ENCODE peak calls at places on chromosome 4, in seven cellular contexts. One of them, this sample, is unnamed.

GRCh38 chr4:177108708-177109107 is 201.0 kb upstream of the NEIL3 start:
- ATAC-seq in right cardiac atrium: no peak
- ATAC-seq in A549: no peak
- ATAC-seq in pancreas: peak
- ATAC-seq in body of pancreas: no peak
- ATAC-seq in HCT116: peak
- ATAC-seq in thoracic aorta: no peak
- ATAC-seq in this sample: no peak

GRCh38 chr4:7421356-7422097 is 13.2 kb downstream of the PSAPL1 start:
- ATAC-seq in right cardiac atrium: no peak
- ATAC-seq in A549: no peak
- ATAC-seq in pancreas: no peak
- ATAC-seq in body of pancreas: no peak
- ATAC-seq in HCT116: no peak
- ATAC-seq in thoracic aorta: no peak
- ATAC-seq in this sample: no peak

GRCh38 chr4:138192113-138192512 is 50.0 kb downstream of the SLC7A11 start:
- ATAC-seq in right cardiac atrium: no peak
- ATAC-seq in A549: peak
- ATAC-seq in pancreas: no peak
- ATAC-seq in body of pancreas: no peak
- ATAC-seq in HCT116: peak
- ATAC-seq in thoracic aorta: no peak
- ATAC-seq in this sample: no peak

GRCh38 chr4:37670249-37670648 is 15.9 kb downstream of the RELL1 start:
- ATAC-seq in right cardiac atrium: no peak
- ATAC-seq in A549: no peak
- ATAC-seq in pancreas: no peak
- ATAC-seq in body of pancreas: no peak
- ATAC-seq in HCT116: no peak
- ATAC-seq in thoracic aorta: no peak
- ATAC-seq in this sample: no peak

GRCh38 chr4:6962211-6963041 is 52.8 kb downstream of the TBC1D14 start:
- ATAC-seq in right cardiac atrium: peak
- ATAC-seq in A549: peak
- ATAC-seq in pancreas: peak
- ATAC-seq in body of pancreas: peak
- ATAC-seq in HCT116: no peak
- ATAC-seq in thoracic aorta: no peak
- ATAC-seq in this sample: no peak

GRCh38 chr4:160316036-160316435 is 1213.2 kb downstream of the RAPGEF2 start:
- ATAC-seq in right cardiac atrium: no peak
- ATAC-seq in A549: no peak
- ATAC-seq in pancreas: no peak
- ATAC-seq in body of pancreas: no peak
- ATAC-seq in HCT116: no peak
- ATAC-seq in thoracic aorta: no peak
- ATAC-seq in this sample: no peak

GRCh38 chr4:80336582-80336981 is 1.1 kb downstream of the CFAP299 start:
- ATAC-seq in right cardiac atrium: peak
- ATAC-seq in A549: peak
- ATAC-seq in pancreas: peak
- ATAC-seq in body of pancreas: peak
- ATAC-seq in HCT116: peak
- ATAC-seq in thoracic aorta: no peak
- ATAC-seq in this sample: no peak

GRCh38 chr4:5734841-5735240 is 23.8 kb downstream of the EVC start:
- ATAC-seq in right cardiac atrium: peak
- ATAC-seq in A549: no peak
- ATAC-seq in pancreas: no peak
- ATAC-seq in body of pancreas: no peak
- ATAC-seq in HCT116: no peak
- ATAC-seq in thoracic aorta: no peak
- ATAC-seq in this sample: peak

GRCh38 chr4:73988096-73988495 is at the start of gene PPBP:
- ATAC-seq in right cardiac atrium: no peak
- ATAC-seq in A549: no peak
- ATAC-seq in pancreas: no peak
- ATAC-seq in body of pancreas: no peak
- ATAC-seq in HCT116: no peak
- ATAC-seq in thoracic aorta: no peak
- ATAC-seq in this sample: no peak

GRCh38 chr4:184374006-184374405 is 100.3 kb downstream of the IRF2 start:
- ATAC-seq in right cardiac atrium: no peak
- ATAC-seq in A549: no peak
- ATAC-seq in pancreas: no peak
- ATAC-seq in body of pancreas: no peak
- ATAC-seq in HCT116: no peak
- ATAC-seq in thoracic aorta: no peak
- ATAC-seq in this sample: no peak

GRCh38 chr4:165502919-165503907 is 124.4 kb downstream of the CPE start:
- ATAC-seq in right cardiac atrium: peak
- ATAC-seq in A549: peak
- ATAC-seq in pancreas: peak
- ATAC-seq in body of pancreas: peak
- ATAC-seq in HCT116: no peak
- ATAC-seq in thoracic aorta: no peak
- ATAC-seq in this sample: peak

GRCh38 chr4:128455480-128455879 is 167.9 kb upstream of the PGRMC2 start:
- ATAC-seq in right cardiac atrium: no peak
- ATAC-seq in A549: no peak
- ATAC-seq in pancreas: no peak
- ATAC-seq in body of pancreas: no peak
- ATAC-seq in HCT116: no peak
- ATAC-seq in thoracic aorta: no peak
- ATAC-seq in this sample: no peak

GRCh38 chr4:125433453-125433852 is 118.7 kb downstream of the FAT4 start:
- ATAC-seq in right cardiac atrium: peak
- ATAC-seq in A549: no peak
- ATAC-seq in pancreas: no peak
- ATAC-seq in body of pancreas: no peak
- ATAC-seq in HCT116: no peak
- ATAC-seq in thoracic aorta: no peak
- ATAC-seq in this sample: no peak

GRCh38 chr4:185346975-185347601 is 48.6 kb downstream of the LRP2BP start:
- ATAC-seq in right cardiac atrium: no peak
- ATAC-seq in A549: no peak
- ATAC-seq in pancreas: no peak
- ATAC-seq in body of pancreas: no peak
- ATAC-seq in HCT116: no peak
- ATAC-seq in thoracic aorta: no peak
- ATAC-seq in this sample: no peak

GRCh38 chr4:148103647-148104355 is 338.4 kb downstream of the NR3C2 start:
- ATAC-seq in right cardiac atrium: peak
- ATAC-seq in A549: no peak
- ATAC-seq in pancreas: no peak
- ATAC-seq in body of pancreas: no peak
- ATAC-seq in HCT116: no peak
- ATAC-seq in thoracic aorta: no peak
- ATAC-seq in this sample: no peak

GRCh38 chr4:72613959-72614358 is 44.9 kb upstream of the ADAMTS3 start:
- ATAC-seq in right cardiac atrium: no peak
- ATAC-seq in A549: no peak
- ATAC-seq in pancreas: no peak
- ATAC-seq in body of pancreas: no peak
- ATAC-seq in HCT116: no peak
- ATAC-seq in thoracic aorta: no peak
- ATAC-seq in this sample: no peak

GRCh38 chr4:73731968-73732610 is 8.3 kb upstream of the CXCL8 start:
- ATAC-seq in right cardiac atrium: no peak
- ATAC-seq in A549: no peak
- ATAC-seq in pancreas: peak
- ATAC-seq in body of pancreas: no peak
- ATAC-seq in HCT116: no peak
- ATAC-seq in thoracic aorta: no peak
- ATAC-seq in this sample: peak

GRCh38 chr4:86019906-86020305 is 339.9 kb downstream of the MAPK10 start:
- ATAC-seq in right cardiac atrium: no peak
- ATAC-seq in A549: no peak
- ATAC-seq in pancreas: no peak
- ATAC-seq in body of pancreas: no peak
- ATAC-seq in HCT116: no peak
- ATAC-seq in thoracic aorta: no peak
- ATAC-seq in this sample: no peak

GRCh38 chr4:153799708-153800074 is 10.8 kb upstream of the SFRP2 start:
- ATAC-seq in right cardiac atrium: no peak
- ATAC-seq in A549: no peak
- ATAC-seq in pancreas: peak
- ATAC-seq in body of pancreas: no peak
- ATAC-seq in HCT116: no peak
- ATAC-seq in thoracic aorta: no peak
- ATAC-seq in this sample: peak

GRCh38 chr4:153808175-153808574 is 19.3 kb upstream of the SFRP2 start:
- ATAC-seq in right cardiac atrium: no peak
- ATAC-seq in A549: no peak
- ATAC-seq in pancreas: no peak
- ATAC-seq in body of pancreas: no peak
- ATAC-seq in HCT116: no peak
- ATAC-seq in thoracic aorta: no peak
- ATAC-seq in this sample: no peak

GRCh38 chr4:153806073-153806472 is 17.2 kb upstream of the SFRP2 start:
- ATAC-seq in right cardiac atrium: no peak
- ATAC-seq in A549: no peak
- ATAC-seq in pancreas: no peak
- ATAC-seq in body of pancreas: no peak
- ATAC-seq in HCT116: no peak
- ATAC-seq in thoracic aorta: no peak
- ATAC-seq in this sample: no peak

GRCh38 chr4:153809307-153809706 is 20.4 kb upstream of the SFRP2 start:
- ATAC-seq in right cardiac atrium: no peak
- ATAC-seq in A549: no peak
- ATAC-seq in pancreas: no peak
- ATAC-seq in body of pancreas: no peak
- ATAC-seq in HCT116: no peak
- ATAC-seq in thoracic aorta: no peak
- ATAC-seq in this sample: no peak

DNA sequence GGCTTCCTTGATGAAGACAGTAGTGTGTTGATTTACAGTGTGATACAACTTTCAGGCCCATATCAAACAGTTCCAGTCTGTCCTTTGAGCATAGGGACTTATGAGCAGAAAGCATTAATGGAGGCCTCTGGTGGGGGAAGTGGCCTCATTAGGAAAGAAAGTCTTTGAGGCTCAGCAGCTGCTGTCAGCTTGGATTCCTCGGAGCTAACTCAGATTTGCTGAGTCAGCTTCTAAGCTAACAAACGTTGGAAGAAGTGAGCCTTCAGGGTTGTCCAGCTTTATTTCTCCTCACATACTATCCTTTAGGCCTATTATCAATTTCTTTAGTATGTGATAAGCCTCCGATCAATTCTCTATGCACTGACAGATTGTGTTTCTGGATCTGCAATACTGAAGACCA is 15.9 kb upstream of the SFRP2 start:
- ATAC-seq in right cardiac atrium: no peak
- ATAC-seq in A549: no peak
- ATAC-seq in pancreas: no peak
- ATAC-seq in body of pancreas: no peak
- ATAC-seq in HCT116: no peak
- ATAC-seq in thoracic aorta: no peak
- ATAC-seq in this sample: no peak
- H3K4me3 ChIP-seq in right cardiac atrium: no peak
- H3K4me3 ChIP-seq in A549: no peak
- H3K4me3 ChIP-seq in pancreas: no peak
- H3K4me3 ChIP-seq in body of pancreas: no peak
- H3K4me3 ChIP-seq in HCT116: no peak
- H3K4me3 ChIP-seq in thoracic aorta: no peak
- H3K4me3 ChIP-seq in this sample: no peak

GRCh38 chr4:101346312-101346561 is 1.1 kb downstream of the PPP3CA start:
- ATAC-seq in right cardiac atrium: peak
- ATAC-seq in A549: no peak
- ATAC-seq in pancreas: peak
- ATAC-seq in body of pancreas: no peak
- ATAC-seq in HCT116: no peak
- ATAC-seq in thoracic aorta: no peak
- ATAC-seq in this sample: no peak
- H3K4me3 ChIP-seq in right cardiac atrium: peak
- H3K4me3 ChIP-seq in A549: peak
- H3K4me3 ChIP-seq in pancreas: peak
- H3K4me3 ChIP-seq in body of pancreas: peak
- H3K4me3 ChIP-seq in HCT116: peak
- H3K4me3 ChIP-seq in thoracic aorta: peak
- H3K4me3 ChIP-seq in this sample: peak

DNA sequence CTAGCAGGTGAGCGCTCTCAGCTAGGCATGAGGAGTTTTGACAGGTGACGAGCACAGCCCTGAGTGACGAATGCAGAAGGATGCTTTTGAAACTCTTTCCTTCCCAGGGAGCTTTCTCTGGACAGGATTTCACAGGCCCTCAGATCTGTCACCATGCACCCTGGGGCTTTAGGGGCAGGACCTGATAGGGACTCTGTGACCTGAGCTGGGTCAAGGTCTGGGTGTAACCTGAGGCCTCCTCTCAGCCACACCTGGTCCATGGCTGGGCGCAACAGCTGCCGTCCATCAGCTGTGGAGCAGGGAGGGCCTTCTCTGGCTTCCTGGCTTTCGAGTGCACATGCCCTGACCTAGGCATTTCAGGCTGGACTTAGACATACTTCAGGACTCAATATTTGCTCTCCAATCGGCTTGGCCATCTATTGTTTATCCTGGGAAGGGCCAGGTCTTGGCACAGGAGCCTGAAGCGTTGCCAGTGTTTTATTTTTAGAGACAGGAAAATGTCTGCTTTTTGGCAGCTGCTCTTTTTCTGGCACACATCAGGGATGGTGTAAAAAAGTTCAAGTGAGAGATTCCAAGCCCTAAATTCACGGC is 56.4 kb downstream of the C4orf51 start:
- ATAC-seq in right cardiac atrium: peak
- ATAC-seq in A549: no peak
- ATAC-seq in pancreas: peak
- ATAC-seq in body of pancreas: peak
- ATAC-seq in HCT116: no peak
- ATAC-seq in thoracic aorta: peak
- ATAC-seq in this sample: peak
- H3K4me3 ChIP-seq in right cardiac atrium: no peak
- H3K4me3 ChIP-seq in A549: no peak
- H3K4me3 ChIP-seq in pancreas: no peak
- H3K4me3 ChIP-seq in body of pancreas: no peak
- H3K4me3 ChIP-seq in HCT116: no peak
- H3K4me3 ChIP-seq in thoracic aorta: no peak
- H3K4me3 ChIP-seq in this sample: no peak

DNA sequence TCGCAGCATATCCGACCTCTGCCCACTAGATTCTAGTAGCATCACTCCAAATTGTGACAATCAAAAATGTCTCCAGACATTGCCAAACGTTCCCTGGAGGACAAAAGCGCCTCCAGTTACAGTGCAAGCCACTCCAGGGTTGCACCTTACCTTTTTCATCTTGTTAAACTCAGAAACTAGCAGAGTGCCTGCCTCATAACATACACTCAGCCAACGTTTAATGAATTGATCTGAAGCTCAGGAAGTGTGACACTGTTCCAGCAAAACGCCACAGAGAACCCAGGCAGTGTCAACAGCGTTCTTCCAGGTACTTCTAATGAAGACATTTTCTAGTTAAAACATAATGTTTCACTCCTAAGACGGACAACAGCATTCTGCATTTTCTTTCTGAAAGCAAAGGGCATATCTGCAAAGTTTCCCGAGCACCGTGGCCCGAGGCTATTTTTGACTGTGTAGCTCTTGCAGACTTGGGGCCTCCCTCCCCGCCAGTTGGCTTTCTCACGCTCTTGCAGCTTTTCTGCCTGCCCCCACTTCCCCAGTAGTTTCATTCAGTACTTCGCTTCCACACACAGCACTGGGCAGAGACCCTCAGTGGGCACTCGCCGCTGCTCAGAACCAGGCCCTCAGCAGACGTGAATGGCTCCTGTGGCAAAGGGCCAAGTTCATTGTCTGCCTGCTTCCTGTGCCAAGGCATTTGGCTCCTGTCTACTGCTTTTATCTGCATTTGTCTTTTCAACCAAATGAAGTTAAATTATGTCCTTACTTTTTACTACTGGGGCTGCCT is 133.4 kb upstream of the TTC29 start:
- ATAC-seq in right cardiac atrium: peak
- ATAC-seq in A549: no peak
- ATAC-seq in pancreas: no peak
- ATAC-seq in body of pancreas: no peak
- ATAC-seq in HCT116: no peak
- ATAC-seq in thoracic aorta: no peak
- ATAC-seq in this sample: no peak
- H3K4me3 ChIP-seq in right cardiac atrium: no peak
- H3K4me3 ChIP-seq in A549: no peak
- H3K4me3 ChIP-seq in pancreas: no peak
- H3K4me3 ChIP-seq in body of pancreas: no peak
- H3K4me3 ChIP-seq in HCT116: no peak
- H3K4me3 ChIP-seq in thoracic aorta: peak
- H3K4me3 ChIP-seq in this sample: peak

This sample was measured in gastroesophageal sphincter.